ENCODE peak calls at places on chromosomes 4 and X, in nine cellular contexts. W is stimulated activated CD4-positive, alpha-beta T cell treated with anti-CD3 and anti-CD28 coated beads, Interleukin-4, amount 100 ng/mL, for 48 hours; C is NCI-H1092; V is stimulated activated CD8-positive, alpha-beta memory T cell treated with anti-CD3 and anti-CD28 coated beads, Interleukin-7, amount 100 ng/mL, for 24 hours; D is NCI-H1105; Y is EL; O is RPMI7951; A is COR-L47; U is caudate nucleus. Z is an unnamed sample.

GRCh38 chrX:21590012-21590776 is 67.9 kb downstream of the KLHL34 start:
- DNase-seq in V (no peak), A (no peak), D (no peak), C (no peak), U (no peak), Y (no peak), O (no peak), W (no peak), Z (no peak)

GRCh38 chr4:87114245-87115062 is 106.0 kb downstream of the KLHL8 start:
- DNase-seq in A (no peak), D (no peak), W (no peak), C (no peak), Y (no peak), V (no peak), U (no peak), O (no peak), Z (no peak)

GRCh38 chr4:140149851-140150635 is 3.9 kb downstream of the MAML3 start:
- DNase-seq in C (peak), D (peak), V (no peak), Y (peak), W (peak), U (peak), O (peak), A (peak), Z (no peak)

GRCh38 chr4:71259305-71259704 is 79.5 kb upstream of the SLC4A4 start:
- DNase-seq in A (no peak), O (no peak), W (no peak), V (no peak), Y (no peak), D (no peak), U (peak), C (no peak), Z (no peak)

GRCh38 chr4:161382655-161383054 is 781.1 kb downstream of the FSTL5 start:
- DNase-seq in C (no peak), V (no peak), Y (no peak), W (no peak), D (no peak), A (no peak), O (no peak), U (no peak), Z (no peak)

GRCh38 chr4:140691369-140691768 is 64.8 kb downstream of the TBC1D9 start:
- DNase-seq in W (no peak), Y (peak), C (no peak), A (no peak), U (no peak), V (no peak), O (no peak), D (no peak), Z (no peak)

GRCh38 chrX:11089802-11090201 is 21.3 kb upstream of the HCCS start:
- DNase-seq in W (no peak), D (no peak), V (no peak), A (no peak), Y (no peak), U (no peak), C (no peak), O (no peak), Z (no peak)

GRCh38 chrX:372856-373640 is 13.7 kb downstream of the PPP2R3B start:
- DNase-seq in D (no peak), V (no peak), C (no peak), Y (peak), A (no peak), O (no peak), W (no peak), U (no peak), Z (no peak)

GRCh38 chr4:89708903-89709361 is 128.0 kb downstream of the SNCA start:
- DNase-seq in C (no peak), W (no peak), A (no peak), U (peak), Y (no peak), D (no peak), V (no peak), O (peak), Z (no peak)